ENCODE peak calls at places on chromosome 12, in six cellular contexts. K is A549, T is HepG2, L is K562, Y is SK-N-SH, M is GM12878. Q is an unnamed sample.

GRCh38 chr12:107057071-107057834 is 36.1 kb downstream of the CRY1 start:
- DNase-seq in L (no peak), Y (no peak), M (no peak), K (peak), T (no peak), Q (no peak)

GRCh38 chr12:3313655-3314305 is 177.2 kb upstream of the PRMT8 start:
- DNase-seq in Y (peak), T (peak), K (peak), M (no peak), L (peak), Q (no peak)

GRCh38 chr12:99367181-99367580 is 280.4 kb upstream of the GARIN6 start:
- DNase-seq in T (no peak), L (no peak), Y (no peak), M (no peak), K (no peak), Q (no peak)

GRCh38 chr12:98745578-98746391 is 100.7 kb downstream of the APAF1 start:
- DNase-seq in L (no peak), T (no peak), Y (peak), K (no peak), M (no peak), Q (no peak)

GRCh38 chr12:57765698-57766463 is 997 bp downstream of the CYP27B1 start:
- DNase-seq in L (no peak), M (no peak), Y (peak), K (no peak), T (no peak), Q (no peak)

GRCh38 chr12:39005671-39006070 is 100.3 kb upstream of the CPNE8 start:
- DNase-seq in L (no peak), T (no peak), K (no peak), M (no peak), Y (no peak), Q (no peak)

GRCh38 chr12:55760663-55761062 is 17.7 kb downstream of the GDF11 start:
- DNase-seq in L (no peak), T (no peak), K (no peak), Y (no peak), M (no peak), Q (no peak)

GRCh38 chr12:56991319-56991906 is 14.9 kb downstream of the ZBTB39 start:
- DNase-seq in T (no peak), K (no peak), Y (no peak), M (no peak), L (no peak), Q (peak)

GRCh38 chr12:28107679-28108078 is 82.6 kb upstream of the CCDC91 start:
- DNase-seq in Y (no peak), K (no peak), M (no peak), T (no peak), L (no peak), Q (no peak)

GRCh38 chr12:75998292-75999063 is 33.1 kb downstream of the PHLDA1 start:
- DNase-seq in K (no peak), M (no peak), Y (no peak), L (no peak), T (no peak), Q (no peak)

GRCh38 chr12:1173806-1174617 is 183.0 kb downstream of the ERC1 start:
- DNase-seq in K (no peak), L (no peak), M (no peak), T (no peak), Y (no peak), Q (no peak)

GRCh38 chr12:52401926-52402325 is 4.2 kb downstream of the KRT82 start:
- DNase-seq in Y (no peak), M (no peak), K (no peak), T (no peak), L (no peak), Q (no peak)

GRCh38 chr12:57226588-57227314 is 2.8 kb upstream of the SHMT2 start:
- DNase-seq in Y (no peak), M (no peak), T (no peak), L (peak), K (no peak), Q (peak)

GRCh38 chr12:52203126-52203921 is 11.5 kb upstream of the KRT80 start:
- DNase-seq in L (no peak), T (peak), M (no peak), Y (peak), K (peak), Q (no peak)

GRCh38 chr12:21815306-21816062 is 41.0 kb upstream of the KCNJ8 start:
- DNase-seq in L (no peak), K (no peak), Y (no peak), T (no peak), M (no peak), Q (no peak)

GRCh38 chr12:65168606-65169310 is 625 bp upstream of the LEMD3 start:
- DNase-seq in M (no peak), Y (no peak), T (no peak), L (no peak), K (no peak), Q (no peak)

GRCh38 chr12:131330106-131330820 is 376.6 kb downstream of the ADGRD1 start:
- DNase-seq in T (no peak), L (no peak), K (no peak), Y (no peak), M (no peak), Q (no peak)

GRCh38 chr12:47731723-47732122 is 6.4 kb upstream of the ENDOU start:
- DNase-seq in L (no peak), Y (no peak), K (no peak), M (no peak), T (no peak), Q (no peak)

GRCh38 chr12:1435456-1435855 is 158.9 kb downstream of the FBXL14 start:
- DNase-seq in M (no peak), K (no peak), Y (no peak), T (peak), L (no peak), Q (no peak)

GRCh38 chr12:53476769-53477209 is 22.5 kb downstream of the MAP3K12 start:
- DNase-seq in T (no peak), L (peak), K (no peak), M (no peak), Y (peak), Q (no peak)

GRCh38 chr12:3712209-3712992 is 40.5 kb downstream of the CRACR2A start:
- DNase-seq in T (no peak), K (no peak), M (no peak), Y (no peak), L (no peak), Q (no peak)

GRCh38 chr12:132486168-132486567 is 3.8 kb upstream of the FBRSL1 start:
- DNase-seq in Y (no peak), L (no peak), M (no peak), T (no peak), K (no peak), Q (no peak)

GRCh38 chr12:10641735-10642500 is 28.5 kb upstream of the MAGOHB start:
- DNase-seq in Y (no peak), L (no peak), M (no peak), K (no peak), T (no peak), Q (no peak)

GRCh38 chr12:42932937-42933336 is 343.4 kb upstream of the PRICKLE1 start:
- DNase-seq in L (no peak), K (no peak), Y (no peak), M (no peak), T (no peak), Q (no peak)

GRCh38 chr12:19402211-19402610 is 37.1 kb upstream of the AEBP2 start:
- DNase-seq in T (peak), L (no peak), K (no peak), M (no peak), Y (no peak), Q (no peak)

GRCh38 chr12:120539303-120539702 is 5.1 kb downstream of the RNF10 start:
- DNase-seq in T (no peak), L (no peak), K (no peak), Y (peak), M (no peak), Q (no peak)

GRCh38 chr12:50720085-50720484 is 43.8 kb upstream of the ATF1 start:
- DNase-seq in L (no peak), K (no peak), T (peak), M (no peak), Y (no peak), Q (no peak)

GRCh38 chr12:93042684-93043083 is 113.6 kb upstream of the EEA1 start:
- DNase-seq in L (no peak), M (no peak), T (no peak), Y (no peak), K (no peak), Q (no peak)

GRCh38 chr12:27821259-27821973 is 41.4 kb upstream of the MANSC4 start:
- DNase-seq in Y (peak), T (peak), L (peak), M (peak), K (peak), Q (no peak)

GRCh38 chr12:116343331-116343884 is 65.9 kb upstream of the MED13L start:
- DNase-seq in Y (no peak), K (no peak), L (no peak), T (no peak), M (no peak), Q (no peak)

GRCh38 chr12:6778212-6778570 is 5.9 kb downstream of the LAG3 start:
- DNase-seq in L (no peak), M (no peak), T (no peak), Y (no peak), K (no peak), Q (peak)

GRCh38 chr12:127479256-127479655 is 787.7 kb upstream of the TMEM132C start:
- DNase-seq in K (no peak), Y (no peak), T (no peak), M (no peak), L (no peak), Q (no peak)

GRCh38 chr12:14408208-14408607 is 42.7 kb downstream of the ATF7IP start:
- DNase-seq in L (peak), M (no peak), K (no peak), T (no peak), Y (peak), Q (no peak)

GRCh38 chr12:103799504-103800251 is 41.4 kb downstream of the NT5DC3 start:
- DNase-seq in M (no peak), Y (no peak), T (peak), K (peak), L (no peak), Q (no peak)

GRCh38 chr12:124021025-124021406 is 48.0 kb downstream of the ZNF664 start:
- DNase-seq in L (no peak), K (no peak), T (no peak), Y (no peak), M (no peak), Q (no peak)
- TF ChIP-seq CHD2 in L (no peak), K (no peak), T (no peak), Y (no peak), M (no peak), Q (no peak)

GRCh38 chr12:46402861-46403731 is 30.5 kb upstream of the SLC38A2 start:
- DNase-seq in M (no peak), T (peak), L (no peak), Y (no peak), K (no peak), Q (no peak)

GRCh38 chr12:46404733-46405132 is 32.2 kb upstream of the SLC38A2 start:
- DNase-seq in K (no peak), Y (no peak), M (no peak), T (no peak), L (no peak), Q (no peak)

GRCh38 chr12:46402451-46402850 is 29.9 kb upstream of the SLC38A2 start:
- DNase-seq in Y (no peak), T (no peak), L (no peak), K (no peak), M (no peak), Q (no peak)

GRCh38 chr12:46403732-46404097 is 31.1 kb upstream of the SLC38A2 start:
- DNase-seq in L (no peak), K (no peak), Y (no peak), M (no peak), T (no peak), Q (no peak)

GRCh38 chr12:46404225-46404631 is 31.7 kb upstream of the SLC38A2 start:
- DNase-seq in Y (no peak), L (no peak), T (no peak), M (no peak), K (no peak), Q (no peak)
- H3K4me2 ChIP-seq in Y (peak), L (no peak), T (no peak), M (peak), K (no peak), Q (no peak)

GRCh38 chr12:94674835-94675234 is 24.5 kb upstream of the TMCC3 start:
- DNase-seq in L (no peak), K (no peak), T (no peak), M (no peak), Y (no peak), Q (no peak)

GRCh38 chr12:94670885-94671284 is 20.5 kb upstream of the TMCC3 start:
- DNase-seq in K (no peak), Y (no peak), L (no peak), M (no peak), T (no peak), Q (no peak)

GRCh38 chr12:94670075-94670474 is 19.7 kb upstream of the TMCC3 start:
- DNase-seq in K (no peak), M (no peak), T (no peak), L (no peak), Y (no peak), Q (no peak)

GRCh38 chr12:94673951-94674570 is 23.7 kb upstream of the TMCC3 start:
- DNase-seq in M (no peak), T (no peak), L (no peak), Y (no peak), K (no peak), Q (no peak)

GRCh38 chr12:94671917-94672316 is 21.6 kb upstream of the TMCC3 start:
- DNase-seq in M (no peak), K (no peak), L (no peak), Y (no peak), T (no peak), Q (no peak)
- TF ChIP-seq CHD2 in M (no peak), K (no peak), L (no peak), Y (no peak), T (no peak), Q (no peak)

DNA sequence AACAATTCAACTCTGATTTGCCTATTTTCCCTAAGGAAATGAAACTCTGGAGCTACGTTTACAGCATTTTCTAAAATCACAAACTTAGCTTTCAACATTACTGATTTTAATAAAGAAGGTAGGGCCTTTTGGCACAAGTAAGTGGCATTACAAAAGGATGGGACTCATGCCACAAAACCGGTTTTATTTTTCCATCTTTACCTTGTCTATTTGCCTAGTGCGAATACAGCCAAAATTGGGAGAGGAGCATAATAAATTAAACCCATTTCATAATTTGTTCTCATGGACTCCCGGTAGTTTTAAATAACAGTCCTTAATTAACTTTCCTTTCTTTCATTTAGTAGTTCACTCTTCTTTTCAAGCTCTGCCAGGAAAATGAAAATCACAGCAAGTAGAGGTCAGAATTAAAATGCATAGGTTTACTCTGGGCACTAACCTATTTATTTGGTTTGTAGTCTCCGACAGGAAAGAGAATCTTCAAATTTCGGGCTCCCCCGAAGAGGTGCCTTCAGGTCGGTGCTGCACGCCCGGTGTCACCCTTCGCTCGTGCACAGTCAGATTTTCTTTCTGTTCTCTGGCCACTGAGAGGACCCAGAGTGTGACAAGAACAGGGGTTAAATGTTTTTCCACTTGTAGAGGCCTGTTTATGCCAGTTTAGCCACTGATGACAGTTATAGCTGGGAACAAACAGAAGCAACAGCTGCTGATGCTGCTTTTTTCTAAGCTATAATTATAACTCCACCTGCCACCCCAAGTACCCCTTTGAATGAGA is at the start of gene BEST3:
- DNase-seq in M (no peak), Y (no peak), T (no peak), L (no peak), K (no peak), Q (no peak)
- H3K4me2 ChIP-seq in M (no peak), Y (no peak), T (no peak), L (no peak), K (no peak), Q (no peak)

DNA sequence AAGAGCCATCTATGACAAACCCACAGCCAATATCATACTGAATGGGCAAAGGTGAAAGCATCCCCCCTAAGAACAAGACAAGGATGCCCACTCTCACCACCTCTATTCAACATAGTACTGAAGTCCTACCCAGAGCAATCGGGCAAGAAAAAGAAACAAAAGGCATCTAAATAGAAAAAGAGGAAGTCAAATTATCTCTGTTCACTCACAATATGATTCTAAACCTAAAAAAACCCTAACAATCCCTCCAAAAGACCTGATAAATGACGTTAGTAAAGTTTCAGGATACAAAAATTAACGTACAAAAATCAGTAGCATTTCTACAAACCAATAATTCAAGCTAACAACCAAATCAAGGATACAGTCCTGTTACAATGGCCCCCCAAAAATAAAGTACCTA is 26.9 kb downstream of the MDM1 start:
- DNase-seq in L (no peak), K (no peak), M (peak), Y (no peak), T (no peak), Q (no peak)
- TF ChIP-seq CHD2 in L (no peak), K (no peak), M (no peak), Y (no peak), T (no peak), Q (no peak)

GRCh38 chr12:122227341-122227740 is 1.5 kb upstream of the DIABLO start:
- DNase-seq in Y (peak), K (no peak), T (no peak), L (no peak), M (no peak), Q (no peak)
- H3K4me2 ChIP-seq in Y (peak), K (no peak), T (no peak), L (no peak), M (no peak), Q (peak)

Q was measured in H1.